ENCODE peak calls at places on chromosomes 4 and X, in five cellular contexts. U is HCT116, T is GM23338, H is PC-9, I is GM23248. Z is an unnamed sample. For H3K4me1, the result is how much of the 10 kb centered on the place peaks cover.

GRCh38 chr4:8911311-8912088 is 39.9 kb upstream of the HMX1 start:
- DNase-seq in U (no peak), T (no peak), H (no peak), I (peak), Z (no peak)

GRCh38 chrX:44651347-44651746 is 108.7 kb upstream of the FUNDC1 start:
- DNase-seq in U (peak), T (peak), H (no peak), I (no peak), Z (no peak)

GRCh38 chrX:153908219-153908875 is 3.9 kb downstream of the AVPR2 start:
- DNase-seq in U (no peak), T (no peak), H (no peak), I (no peak), Z (no peak)

GRCh38 chr4:97912151-97912550 is 231.1 kb downstream of the STPG2 start:
- DNase-seq in U (no peak), T (no peak), H (no peak), I (no peak), Z (no peak)

GRCh38 chr4:90007494-90008167 is 113.0 kb downstream of the MMRN1 start:
- DNase-seq in U (no peak), T (peak), H (no peak), I (no peak), Z (no peak)

GRCh38 chr4:175127314-175127713 is 209.2 kb downstream of the ADAM29 start:
- DNase-seq in U (no peak), T (no peak), H (no peak), I (no peak), Z (no peak)

GRCh38 chr4:25457053-25457715 is 80.1 kb downstream of the ANAPC4 start:
- DNase-seq in U (no peak), T (no peak), H (no peak), I (peak), Z (no peak)

GRCh38 chr4:688695-689497 is at the start of gene SLC49A3:
- DNase-seq in U (no peak), T (peak), H (peak), I (peak), Z (no peak)

GRCh38 chrX:136711147-136711546 is 63.2 kb downstream of the CD40LG start:
- DNase-seq in U (no peak), T (peak), H (peak), I (peak), Z (peak)

GRCh38 chrX:39125834-39126233 is 324.6 kb downstream of the MID1IP1 start:
- DNase-seq in U (no peak), T (no peak), H (no peak), I (no peak), Z (no peak)

GRCh38 chr4:82046796-82047195 is 327.0 kb downstream of the HNRNPD start:
- DNase-seq in U (no peak), T (no peak), H (no peak), I (no peak), Z (no peak)

GRCh38 chr4:98779021-98779420 is 120.6 kb upstream of the TSPAN5 start:
- DNase-seq in U (no peak), T (no peak), H (no peak), I (no peak), Z (no peak)

GRCh38 chrX:48715876-48716502 is 19.5 kb downstream of the SUV39H1 start:
- DNase-seq in U (no peak), T (no peak), H (no peak), I (peak), Z (no peak)

GRCh38 chrX:95907081-95907480 is 777.6 kb upstream of the DIAPH2 start:
- DNase-seq in U (no peak), T (no peak), H (no peak), I (no peak), Z (no peak)

GRCh38 chr4:70996014-70996353 is 2.5 kb downstream of the DCK start:
- DNase-seq in U (no peak), T (no peak), H (no peak), I (peak), Z (no peak)

GRCh38 chr4:54213001-54213400 is 16.1 kb upstream of the PDGFRA start:
- DNase-seq in U (no peak), T (no peak), H (no peak), I (peak), Z (no peak)

GRCh38 chrX:133908223-133908622 is 77.2 kb downstream of the GPC3 start:
- DNase-seq in U (no peak), T (no peak), H (no peak), I (no peak), Z (no peak)

GRCh38 chrX:18146954-18147353 is 73.7 kb downstream of the BEND2 start:
- DNase-seq in U (no peak), T (peak), H (no peak), I (peak), Z (no peak)

GRCh38 chr4:10162341-10163000 is 45.9 kb upstream of the WDR1 start:
- DNase-seq in U (no peak), T (no peak), H (no peak), I (no peak), Z (no peak)

GRCh38 chr4:81471361-81472248 is at the start of gene RASGEF1B:
- DNase-seq in U (no peak), T (peak), H (peak), I (peak), Z (peak)

GRCh38 chr4:99807666-99808065 is 9.0 kb upstream of the DAPP1 start:
- DNase-seq in U (no peak), T (no peak), H (no peak), I (no peak), Z (no peak)

GRCh38 chr4:19514276-19515070 is 737.2 kb upstream of the SLIT2 start:
- DNase-seq in U (no peak), T (no peak), H (no peak), I (no peak), Z (no peak)

GRCh38 chr4:173243321-173243720 is 74.7 kb downstream of the GALNT7 start:
- DNase-seq in U (no peak), T (no peak), H (no peak), I (peak), Z (no peak)

GRCh38 chr4:32775049-32775448 is 2054.9 kb downstream of the PCDH7 start:
- DNase-seq in U (peak), T (peak), H (no peak), I (no peak), Z (no peak)

GRCh38 chr4:147513051-147513450 is 32.2 kb downstream of the EDNRA start:
- DNase-seq in U (no peak), T (no peak), H (no peak), I (no peak), Z (no peak)

GRCh38 chrX:150362599-150363481 is at the start of gene MAMLD1:
- DNase-seq in U (peak), T (peak), H (peak), I (peak), Z (peak)

GRCh38 chrX:65528705-65529340 is 5.8 kb downstream of the LAS1L start:
- DNase-seq in U (no peak), T (peak), H (peak), I (peak), Z (peak)

GRCh38 chr4:121693450-121693849 is 3.3 kb downstream of the ANXA5 start:
- DNase-seq in U (no peak), T (no peak), H (no peak), I (no peak), Z (no peak)

GRCh38 chrX:373641-374471 is 12.9 kb downstream of the PPP2R3B start:
- DNase-seq in U (no peak), T (peak), H (no peak), I (peak), Z (no peak)

GRCh38 chrX:97898798-97899197 is 1015.1 kb downstream of the RPA4 start:
- DNase-seq in U (no peak), T (no peak), H (no peak), I (peak), Z (no peak)

GRCh38 chr4:112257098-112257497 is 25.5 kb downstream of the AP1AR start:
- DNase-seq in U (no peak), T (no peak), H (no peak), I (no peak), Z (no peak)

GRCh38 chr4:6469898-6470501 is 2.4 kb downstream of the PPP2R2C start:
- DNase-seq in U (no peak), T (no peak), H (no peak), I (no peak), Z (no peak)

GRCh38 chrX:40083120-40083978 is 14.4 kb downstream of the BCOR start:
- DNase-seq in U (no peak), T (peak), H (peak), I (peak), Z (no peak)

GRCh38 chr4:153655928-153656327 is 28.2 kb upstream of the TLR2 start:
- DNase-seq in U (no peak), T (no peak), H (no peak), I (no peak), Z (no peak)

GRCh38 chrX:19593684-19594083 is 78.4 kb upstream of the MAP3K15 start:
- DNase-seq in U (peak), T (peak), H (peak), I (peak), Z (peak)

GRCh38 chrX:140918398-140919043 is 83.9 kb upstream of the SPANXB1 start:
- DNase-seq in U (peak), T (peak), H (peak), I (peak), Z (peak)

DNA sequence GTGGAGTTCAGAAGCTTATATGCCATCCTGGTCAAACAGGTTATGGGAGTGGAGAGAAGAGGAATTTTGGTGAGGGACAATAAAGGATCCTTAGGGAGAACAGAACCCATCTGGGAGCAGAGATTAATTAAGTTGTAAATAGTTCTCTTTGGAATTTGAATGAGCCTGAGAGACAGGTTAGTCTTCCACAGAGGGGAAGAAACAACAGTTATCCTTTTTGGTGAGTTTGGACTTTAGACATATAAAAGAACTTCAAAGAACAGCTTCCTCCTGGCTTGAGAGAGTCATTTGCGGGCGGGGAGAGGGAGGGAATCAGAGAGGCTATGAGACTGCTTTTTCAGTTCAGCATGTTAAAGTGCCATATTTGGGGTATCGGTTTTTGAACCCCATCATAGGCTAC is 793.3 kb upstream of the MAGEB2 start:
- DNase-seq in U (no peak), T (peak), H (no peak), I (no peak), Z (no peak)
- H3K4me3 ChIP-seq in U (no peak), T (no peak), H (no peak), I (no peak), Z (no peak)

DNA sequence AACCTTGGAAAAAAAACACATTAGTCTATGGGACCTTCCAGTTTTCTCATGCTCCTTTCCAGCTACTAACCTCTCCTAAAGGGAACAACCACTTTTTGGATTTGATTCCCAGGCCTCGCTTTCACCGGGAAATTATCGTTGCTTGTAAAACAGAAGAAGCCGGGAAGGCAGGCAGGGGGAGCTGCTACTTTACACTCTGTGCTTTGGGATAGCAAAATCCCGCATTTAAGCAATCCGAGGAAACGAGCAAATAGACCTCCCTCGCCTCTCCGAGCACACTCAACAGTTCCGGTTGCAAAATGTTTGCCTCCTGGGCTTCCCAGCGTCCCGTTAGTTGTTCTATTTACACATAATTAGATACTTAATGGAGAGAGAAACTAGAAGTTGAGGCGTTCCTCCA is 1.2 kb downstream of the CD38 start:
- DNase-seq in U (no peak), T (peak), H (peak), I (peak), Z (no peak)
- H3K4me1 ChIP-seq in U (under half), T (under half), H (under half), I (under half), Z (under half)

GRCh38 chr4:56654238-56654632 is 26.9 kb downstream of the HOPX start:
- DNase-seq in U (no peak), T (no peak), H (no peak), I (no peak), Z (no peak)

GRCh38 chr4:56657128-56657527 is 24.0 kb downstream of the HOPX start:
- DNase-seq in U (no peak), T (no peak), H (no peak), I (no peak), Z (no peak)

GRCh38 chr4:56656346-56656643 is 24.8 kb downstream of the HOPX start:
- DNase-seq in U (no peak), T (peak), H (no peak), I (no peak), Z (peak)

GRCh38 chr4:56655209-56655626 is 25.9 kb downstream of the HOPX start:
- DNase-seq in U (no peak), T (peak), H (no peak), I (peak), Z (no peak)

DNA sequence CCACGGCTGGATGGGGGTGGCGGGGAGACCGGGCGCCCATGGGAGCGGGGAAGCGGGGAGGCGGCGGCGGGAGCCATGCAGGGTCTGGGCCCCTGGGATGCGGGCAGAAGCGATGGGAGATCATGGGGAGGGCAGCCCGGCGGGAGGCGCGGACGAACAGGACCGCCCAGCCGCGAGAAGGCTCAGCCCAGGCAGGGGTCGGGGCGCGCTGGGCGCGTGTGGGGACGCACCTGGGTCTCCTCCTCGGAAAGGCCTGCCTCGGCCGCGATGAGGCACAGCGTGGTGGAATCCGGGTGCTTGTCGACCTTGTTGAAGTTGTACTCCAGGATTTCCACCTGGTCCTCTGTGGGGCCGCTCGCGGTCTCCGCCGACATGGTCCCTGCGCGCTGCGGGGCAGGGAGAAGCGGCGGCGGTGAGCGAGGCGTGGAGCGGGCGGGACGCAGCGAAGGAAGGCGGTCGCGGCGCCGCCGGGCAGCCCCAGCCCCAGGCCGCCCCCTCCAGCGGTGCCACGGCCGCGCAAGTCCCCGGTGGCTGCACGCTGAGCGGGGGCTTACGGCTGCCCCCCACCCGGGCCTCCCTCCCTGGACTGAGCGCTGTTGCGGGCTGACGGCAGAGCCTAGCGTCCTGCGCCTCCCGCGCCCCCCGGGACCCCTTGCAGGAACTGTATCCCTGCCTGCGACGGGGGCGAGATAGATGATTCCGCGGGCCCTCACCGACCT is 25.3 kb downstream of the HOPX start:
- DNase-seq in U (no peak), T (peak), H (no peak), I (peak), Z (no peak)
- TF ChIP-seq EZH2 in U (no peak), T (peak), H (no peak), I (peak), Z (no peak)

GRCh38 chrX:155888139-155888538 is 7.0 kb downstream of the VAMP7 start:
- DNase-seq in U (peak), T (peak), H (no peak), I (peak), Z (no peak)
- H3K4me3 ChIP-seq in U (no peak), T (no peak), H (no peak), I (no peak), Z (no peak)

DNA sequence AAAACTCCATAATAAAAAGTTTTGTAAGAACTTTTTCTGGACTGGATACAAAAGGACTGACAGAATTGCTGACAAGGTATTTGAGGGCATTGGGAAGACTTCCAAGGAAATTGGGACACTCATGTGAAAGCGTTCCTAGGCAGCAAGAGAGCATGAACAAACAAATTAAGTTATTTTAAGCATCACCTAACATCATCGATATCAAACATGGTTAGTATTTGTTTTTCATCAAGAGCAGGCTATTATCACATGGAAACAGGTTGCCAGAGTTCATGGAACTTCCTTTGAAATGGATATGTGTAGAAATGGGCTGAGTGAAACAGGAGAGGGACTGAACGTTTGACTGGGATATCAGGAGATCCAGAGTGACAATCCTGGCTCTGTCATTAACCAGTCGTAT is 4.3 kb upstream of the PGM2 start:
- DNase-seq in U (no peak), T (no peak), H (no peak), I (no peak), Z (no peak)
- H3K4me1 ChIP-seq in U (under half), T (under half), H (under half), I (under half), Z (under half)

GRCh38 chr4:75935628-75936027 is 5.2 kb downstream of the NAAA start:
- DNase-seq in U (no peak), T (no peak), H (no peak), I (no peak), Z (no peak)

GRCh38 chr4:75939890-75940691 is 722 bp downstream of the NAAA start:
- DNase-seq in U (peak), T (peak), H (peak), I (peak), Z (peak)

GRCh38 chr4:75940692-75941253 is at the start of gene NAAA:
- DNase-seq in U (peak), T (peak), H (peak), I (peak), Z (peak)
- TF ChIP-seq EZH2 in U (no peak), T (no peak), H (no peak), I (no peak), Z (no peak)

DNA sequence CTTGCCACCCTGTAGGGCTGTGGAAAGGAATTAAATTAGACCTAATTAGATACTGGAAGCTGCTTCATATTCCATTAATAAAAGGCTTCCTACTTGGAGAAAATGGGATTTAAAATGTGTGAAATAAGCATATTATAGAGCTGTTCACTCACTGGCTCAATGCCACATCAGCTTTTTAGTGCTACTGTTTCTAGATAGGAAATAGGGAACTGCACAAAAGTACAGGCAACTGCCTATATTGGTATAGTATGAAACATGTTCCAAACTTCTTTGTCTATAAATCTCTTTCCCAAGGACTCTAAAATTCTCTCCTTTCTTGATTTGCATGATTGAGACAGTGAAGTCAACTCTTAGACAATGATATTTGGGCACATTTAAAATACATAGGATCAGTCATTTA is 408.0 kb upstream of the AADAT start:
- DNase-seq in U (no peak), T (no peak), H (no peak), I (no peak), Z (no peak)
- H3K4me3 ChIP-seq in U (no peak), T (no peak), H (peak), I (peak), Z (peak)

GRCh38 chr4:80185787-80186548 is 11.3 kb upstream of the PRDM8 start:
- DNase-seq in U (no peak), T (peak), H (no peak), I (peak), Z (no peak)
- H3K4me1 ChIP-seq in U (under half), T (under half), H (under half), I (under half), Z (under half)